ENCODE peak calls at places on chromosomes 7 and 10, in four cellular contexts. X is SK-N-SH, I is K562, F is HCT116. M is an unnamed sample.

GRCh38 chr7:142053988-142054387 is 57.5 kb upstream of the MGAM2 start:
- DNase-seq in I (no peak), F (no peak), X (no peak), M (no peak)

GRCh38 chr7:25391295-25391861 is 163.1 kb upstream of the NPVF start:
- DNase-seq in X (peak), F (peak), I (peak), M (peak)

GRCh38 chr10:35421553-35422178 is 85.4 kb downstream of the CCNY start:
- DNase-seq in X (no peak), F (peak), I (no peak), M (peak)

GRCh38 chr10:98388086-98388655 is 26.8 kb downstream of the PYROXD2 start:
- DNase-seq in I (peak), X (no peak), F (no peak), M (no peak)

GRCh38 chr7:137994091-137994688 is 7.7 kb downstream of the CREB3L2 start:
- DNase-seq in X (no peak), I (no peak), F (no peak), M (no peak)

GRCh38 chr10:30645340-30645827 is 15.8 kb upstream of the LYZL2 start:
- DNase-seq in X (peak), I (no peak), F (peak), M (peak)

GRCh38 chr7:105210721-105211205 is 178.0 kb downstream of the SRPK2 start:
- DNase-seq in F (no peak), X (no peak), I (no peak), M (no peak)

GRCh38 chr7:150451833-150452431 is 1.5 kb downstream of the GIMAP8 start:
- DNase-seq in I (no peak), F (no peak), X (no peak), M (no peak)

GRCh38 chr7:19930851-19931250 is 157.4 kb upstream of the TMEM196 start:
- DNase-seq in F (no peak), I (no peak), X (no peak), M (no peak)

GRCh38 chr10:24341897-24342296 is 133.0 kb downstream of the KIAA1217 start:
- DNase-seq in I (no peak), F (no peak), X (no peak), M (no peak)

DNA sequence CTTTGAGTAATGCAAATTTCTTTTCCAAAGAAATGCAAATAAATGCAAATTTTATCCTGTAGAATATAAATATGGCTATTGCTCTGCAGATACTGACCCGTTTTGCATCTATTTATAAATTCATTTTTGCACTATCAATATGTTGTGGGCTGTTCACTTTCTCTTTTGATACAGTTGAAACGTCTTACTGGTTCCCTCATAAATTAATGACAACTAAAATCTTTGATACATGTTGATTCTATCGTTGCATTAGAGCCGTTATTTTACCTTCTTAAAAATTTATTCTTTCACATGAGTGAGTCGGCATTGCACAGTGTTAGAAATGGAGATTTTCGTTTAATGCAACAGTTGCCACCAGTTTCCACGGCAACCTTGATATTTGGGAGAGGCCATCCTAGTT is 689.3 kb upstream of the FOXK1 start:
- DNase-seq in F (no peak), X (no peak), I (no peak), M (no peak)
- TF ChIP-seq ELF1 in F (no peak), X (no peak), I (no peak), M (no peak)

GRCh38 chr7:28168393-28169158 is 12.0 kb downstream of the JAZF1 start:
- DNase-seq in F (no peak), X (no peak), I (no peak), M (no peak)

GRCh38 chr7:28165971-28166955 is 14.3 kb downstream of the JAZF1 start:
- DNase-seq in I (no peak), F (no peak), X (no peak), M (no peak)

GRCh38 chr7:28166982-28167715 is 13.4 kb downstream of the JAZF1 start:
- DNase-seq in F (no peak), I (no peak), X (no peak), M (no peak)

GRCh38 chr7:28163955-28164354 is 16.6 kb downstream of the JAZF1 start:
- DNase-seq in F (no peak), X (no peak), I (no peak), M (no peak)

GRCh38 chr7:28165221-28165807 is 15.3 kb downstream of the JAZF1 start:
- DNase-seq in I (no peak), F (no peak), X (no peak), M (no peak)
- TF ChIP-seq ELF1 in I (no peak), F (no peak), X (no peak), M (no peak)

DNA sequence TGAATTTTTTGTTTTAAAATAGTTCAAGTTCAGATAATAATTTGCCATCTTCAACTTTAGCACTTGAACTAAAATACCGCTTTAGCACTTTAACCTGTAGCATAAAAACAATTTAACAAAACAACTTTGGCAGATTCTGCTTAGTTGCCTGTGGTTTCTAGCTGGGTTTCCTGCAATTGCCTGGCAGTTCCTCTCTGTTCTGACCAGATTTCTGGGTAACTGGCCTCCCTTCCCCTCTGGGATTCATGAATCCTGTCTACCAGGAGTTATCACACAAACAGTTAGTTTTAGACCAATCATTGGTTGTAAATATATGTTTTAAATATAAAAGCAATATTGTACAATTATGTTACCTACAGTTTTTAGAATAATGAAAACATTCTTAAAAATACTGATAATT is 89.8 kb upstream of the HDAC9 start:
- DNase-seq in F (no peak), X (no peak), I (no peak), M (no peak)
- TF ChIP-seq ELF1 in F (no peak), X (no peak), I (no peak), M (no peak)

GRCh38 chr10:4538016-4538415 is 288.0 kb upstream of the AKR1E2 start:
- DNase-seq in I (no peak), X (no peak), F (no peak), M (no peak)

GRCh38 chr10:4545077-4545476 is 280.9 kb upstream of the AKR1E2 start:
- DNase-seq in I (no peak), F (no peak), X (no peak), M (no peak)

GRCh38 chr10:4546500-4546899 is 279.5 kb upstream of the AKR1E2 start:
- DNase-seq in F (peak), I (no peak), X (no peak), M (no peak)

GRCh38 chr10:4543943-4544540 is 282.0 kb upstream of the AKR1E2 start:
- DNase-seq in I (no peak), X (no peak), F (no peak), M (no peak)

GRCh38 chr10:4541292-4541691 is 284.7 kb upstream of the AKR1E2 start:
- DNase-seq in F (peak), I (no peak), X (no peak), M (no peak)
- TF ChIP-seq ELF1 in F (peak), I (no peak), X (peak), M (no peak)

DNA sequence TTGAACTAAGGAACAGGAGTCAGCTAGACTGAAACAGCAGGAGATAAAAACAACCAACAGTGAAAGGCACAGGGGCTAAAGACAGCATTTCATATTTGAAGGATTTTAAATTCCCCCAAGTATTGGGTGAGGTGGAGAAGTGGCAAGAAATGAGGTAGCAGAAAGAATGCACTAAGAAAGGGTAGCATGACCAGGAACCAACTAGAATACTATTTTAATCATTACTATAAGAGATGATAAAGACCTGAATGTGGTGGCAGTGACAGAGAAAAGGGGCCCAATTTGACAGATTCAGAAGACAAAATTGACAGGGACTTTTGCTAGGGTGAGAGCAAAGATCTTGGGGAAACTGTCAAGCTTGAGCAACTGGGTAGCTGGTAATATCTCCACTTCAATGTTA is 94.9 kb downstream of the ARHGAP12 start:
- DNase-seq in F (no peak), I (no peak), X (no peak), M (no peak)
- TF ChIP-seq ELF1 in F (no peak), I (no peak), X (no peak), M (no peak)

DNA sequence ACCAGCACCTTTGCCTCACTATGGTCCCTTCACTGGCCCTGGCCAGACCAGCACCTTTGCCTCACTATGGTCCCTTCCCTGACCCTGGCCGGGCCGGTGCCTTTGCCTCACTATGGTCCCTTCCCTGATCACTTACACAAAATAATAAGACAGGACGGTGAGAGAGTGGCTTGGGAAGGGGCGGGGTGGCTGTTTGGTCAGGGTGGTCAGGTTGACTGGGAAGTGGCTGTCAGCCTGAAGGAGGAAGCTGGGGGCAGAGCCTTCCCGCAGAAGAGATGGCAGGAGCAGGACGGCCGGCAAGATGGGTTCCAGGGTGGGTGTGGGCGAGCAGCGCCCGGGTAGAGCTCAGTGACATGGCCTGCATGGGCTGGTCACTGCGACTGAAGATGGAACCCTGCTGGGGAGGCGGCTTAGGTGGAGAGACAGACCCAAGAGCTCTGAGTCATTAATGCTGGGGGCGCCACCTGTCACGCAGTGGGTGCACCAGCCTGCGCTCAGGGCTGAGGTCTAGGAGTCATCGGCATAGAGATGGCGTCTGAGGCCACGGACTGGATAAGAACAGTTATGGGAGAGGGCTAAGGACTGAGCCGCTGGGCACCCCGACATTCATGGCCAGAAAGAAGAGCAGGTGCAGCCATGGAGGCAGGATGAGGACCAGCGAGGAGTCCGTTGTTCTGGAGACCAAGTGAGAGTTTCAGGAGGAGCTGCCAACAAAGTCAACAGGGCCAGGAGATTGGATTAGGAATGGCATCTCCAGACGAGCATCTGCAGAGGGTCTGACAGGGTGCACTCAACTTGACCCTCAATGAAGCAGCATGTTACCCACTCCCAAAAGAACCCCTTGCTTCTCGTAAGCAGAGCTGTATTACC is 91.8 kb downstream of the CHST15 start:
- DNase-seq in F (no peak), I (no peak), X (peak), M (no peak)
- TF ChIP-seq ELF1 in F (no peak), I (no peak), X (no peak), M (no peak)

GRCh38 chr10:103512166-103512565 is 18.7 kb downstream of the NEURL1 start:
- DNase-seq in F (no peak), I (no peak), X (peak), M (no peak)
- TF ChIP-seq ELF1 in F (no peak), I (no peak), X (no peak), M (no peak)

DNA sequence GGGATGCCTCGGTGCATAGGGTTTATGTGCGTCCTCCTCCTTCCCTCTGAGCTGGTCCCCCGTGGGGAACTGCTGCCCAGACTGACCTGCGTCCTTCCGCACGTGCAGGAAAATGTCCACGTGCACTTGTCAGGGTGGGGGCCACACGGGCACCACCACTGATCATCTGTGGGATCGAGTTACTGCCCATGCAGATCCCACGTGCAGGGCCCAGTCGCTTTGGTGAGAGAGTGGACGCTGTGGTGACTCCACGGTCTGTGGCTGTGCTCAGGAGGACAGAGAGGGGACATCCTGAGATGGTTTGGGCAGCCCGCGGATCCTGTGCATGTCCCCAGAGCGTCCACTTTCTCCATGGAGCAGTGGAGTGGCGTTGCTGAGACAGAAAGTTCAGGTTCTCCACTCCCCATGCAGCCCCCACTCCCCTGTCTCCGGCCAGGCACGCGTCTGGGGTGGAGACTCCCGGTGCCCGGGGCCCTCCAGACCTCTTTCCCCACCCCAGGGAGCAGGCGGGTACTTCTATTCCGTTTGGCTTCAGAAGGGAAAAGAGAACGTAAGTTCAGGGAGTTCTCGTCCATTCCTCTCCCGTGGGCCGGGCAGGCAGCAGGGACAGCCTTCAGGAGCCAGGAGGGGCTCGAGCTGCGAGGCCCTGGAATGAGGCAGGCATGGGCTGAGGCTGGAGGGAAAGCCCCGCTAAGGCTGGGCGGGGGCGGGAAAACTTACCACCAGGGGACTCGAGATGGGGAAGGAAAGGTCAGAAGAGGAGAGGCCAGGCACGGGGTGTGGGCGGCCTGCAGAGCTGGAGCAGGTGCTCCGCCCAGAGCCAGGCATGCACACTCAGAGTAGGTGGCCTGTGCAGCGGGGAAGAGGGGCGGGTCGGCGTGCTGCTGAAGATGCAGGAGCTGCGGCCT is 59.9 kb downstream of the EGFR start:
- DNase-seq in I (peak), F (no peak), X (no peak), M (peak)
- TF ChIP-seq ELF1 in I (no peak), F (no peak), X (no peak), M (no peak)

DNA sequence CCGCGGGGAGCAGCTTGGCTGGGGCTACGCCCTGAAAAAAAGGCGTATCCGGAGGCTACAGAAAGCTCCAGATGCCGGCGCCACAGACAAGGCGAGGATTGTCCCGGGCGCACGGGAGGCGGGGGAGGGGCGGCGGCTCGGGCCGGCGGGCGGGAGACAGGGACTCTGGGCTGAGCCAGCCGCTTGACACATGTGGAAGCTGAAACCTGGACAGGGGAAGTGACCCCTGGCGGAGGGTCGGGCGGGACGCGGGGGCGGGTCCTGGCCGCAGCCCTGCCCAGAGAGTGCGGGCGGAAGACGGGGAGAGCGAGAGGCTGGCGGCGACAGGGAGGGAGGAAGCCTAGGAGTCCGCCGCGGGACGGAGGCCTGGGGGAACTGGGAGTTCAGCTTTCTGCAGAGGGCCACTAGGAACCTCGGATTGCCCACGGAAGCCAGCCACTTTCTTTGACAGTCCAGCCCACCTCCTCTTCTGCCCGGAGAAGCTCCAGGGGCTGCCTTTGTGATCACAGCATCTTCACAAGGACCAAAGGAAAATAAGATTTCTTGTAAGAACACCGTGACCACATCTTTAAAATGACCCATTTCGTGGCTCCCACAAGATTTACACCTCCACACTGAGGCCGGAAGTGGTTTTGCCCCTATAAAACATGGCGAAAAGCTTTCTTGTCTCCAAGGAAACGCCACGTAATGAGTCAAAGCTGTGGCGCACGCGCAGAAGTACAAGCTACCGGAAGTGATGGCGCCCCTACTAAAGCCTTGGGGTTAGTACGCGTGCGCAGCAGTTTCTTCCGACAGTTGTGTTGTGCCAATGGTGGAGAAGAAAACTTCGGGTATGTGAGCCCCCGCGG is at the start of the genes PLOD3 and ZNHIT1:
- DNase-seq in F (peak), I (peak), X (peak), M (peak)
- TF ChIP-seq ELF1 in F (no peak), I (peak), X (peak), M (peak)